ENCODE peak calls at places on chromosomes 2 and 18, in eight cellular contexts. I is NT2/D1, Y is K562, N is NCI-H1105, S is AG09309, T is fibroblast of villous mesenchyme, M is coronary artery, R is T follicular helper cell. Z is an unnamed sample.
A peak's percentile ranks its signal among the peaks of the same experiment; 100 is the strongest.

GRCh38 chr2:64327510-64328414 is 126.2 kb upstream of the LGALSL start:
- DNase-seq in R (peak; percentile 20), Y (no peak), N (peak; percentile 19), I (no peak), T (peak; percentile 27), M (no peak), S (no peak), Z (peak; percentile 42)

GRCh38 chr2:222518570-222519381 is 94.4 kb downstream of the SGPP2 start:
- DNase-seq in S (peak; percentile 41), M (no peak), N (no peak), R (no peak), Y (no peak), I (peak; percentile 27), T (peak; percentile 26), Z (no peak)

GRCh38 chr2:20551231-20551944 is 99.5 kb downstream of the HS1BP3 start:
- DNase-seq in S (no peak), N (no peak), I (no peak), Y (no peak), T (no peak), R (no peak), M (no peak), Z (no peak)

GRCh38 chr18:31241900-31242409 is 76.0 kb upstream of the DSG1 start:
- DNase-seq in T (no peak), R (no peak), Y (peak; percentile 36), I (no peak), M (no peak), N (no peak), S (no peak), Z (no peak)

GRCh38 chr2:172395503-172395902 is 31.9 kb upstream of the ITGA6 start:
- DNase-seq in S (no peak), M (no peak), R (no peak), Y (no peak), N (no peak), I (no peak), T (no peak), Z (no peak)

GRCh38 chr2:227862227-227862740 is 9.1 kb upstream of the DAW1 start:
- DNase-seq in R (no peak), N (peak; percentile 15), Y (peak; percentile 17), M (no peak), T (peak; percentile 75), I (peak; percentile 59), S (no peak), Z (peak; percentile 6)

GRCh38 chr2:207975910-207976309 is 49.4 kb downstream of the PLEKHM3 start:
- DNase-seq in Y (no peak), M (no peak), T (no peak), R (no peak), S (no peak), N (no peak), I (no peak), Z (no peak)

GRCh38 chr2:234841321-234842015 is 110.3 kb upstream of the SH3BP4 start:
- DNase-seq in Y (no peak), S (no peak), N (no peak), R (no peak), M (no peak), T (no peak), I (no peak), Z (no peak)

GRCh38 chr2:158969717-158970521 is 1.5 kb downstream of the TANC1 start:
- DNase-seq in R (no peak), Y (no peak), N (no peak), M (peak; percentile 81), S (no peak), T (peak; percentile 76), I (no peak), Z (no peak)

GRCh38 chr2:240395896-240396622 is 39.4 kb upstream of the GPC1 start:
- DNase-seq in T (no peak), I (no peak), M (peak; percentile 65), S (no peak), Y (no peak), N (no peak), R (no peak), Z (no peak)

GRCh38 chr2:199315299-199316179 is 142.2 kb downstream of the SATB2 start:
- DNase-seq in R (no peak), Y (peak; percentile 24), S (peak; percentile 16), N (no peak), I (peak; percentile 48), T (peak; percentile 19), M (no peak), Z (no peak)

GRCh38 chr2:241810304-241811208 is 1.6 kb downstream of the NEU4 start:
- DNase-seq in Y (no peak), I (no peak), T (no peak), R (no peak), S (no peak), N (no peak), M (peak; percentile 45), Z (no peak)

GRCh38 chr2:73235315-73236028 is 1.4 kb downstream of the CCT7 start:
- DNase-seq in T (no peak), S (no peak), N (no peak), M (no peak), Y (no peak), R (no peak), I (no peak), Z (no peak)

GRCh38 chr2:5933669-5934068 is 241.5 kb downstream of the SOX11 start:
- DNase-seq in M (no peak), S (no peak), T (no peak), N (no peak), Y (no peak), I (no peak), R (no peak), Z (no peak)

GRCh38 chr2:160756481-160756880 is 262.9 kb upstream of the RBMS1 start:
- DNase-seq in N (no peak), R (no peak), T (no peak), S (no peak), Y (no peak), M (no peak), I (no peak), Z (no peak)

GRCh38 chr2:74835831-74836674 is 2.1 kb downstream of the HK2 start:
- DNase-seq in S (no peak), T (peak; percentile 68), I (peak; percentile 68), Y (peak; percentile 65), R (no peak), M (no peak), N (peak; percentile 57), Z (no peak)

GRCh38 chr18:23337599-23338444 is 115.3 kb upstream of the RIOK3 start:
- DNase-seq in N (peak; percentile 74), Y (no peak), S (no peak), R (no peak), T (no peak), M (no peak), I (no peak), Z (no peak)

GRCh38 chr2:53173698-53174455 is 593.7 kb upstream of the CHAC2 start:
- DNase-seq in M (no peak), I (no peak), Y (no peak), R (no peak), T (no peak), N (no peak), S (no peak), Z (no peak)

GRCh38 chr18:41323044-41323443 is 632.0 kb upstream of the PIK3C3 start:
- DNase-seq in Y (no peak), N (no peak), T (peak; percentile 6), S (no peak), R (no peak), M (no peak), I (no peak), Z (no peak)

GRCh38 chr18:2536493-2536892 is 34.8 kb downstream of the METTL4 start:
- DNase-seq in R (no peak), N (no peak), M (no peak), S (peak; percentile 67), Y (no peak), I (no peak), T (peak; percentile 86), Z (no peak)

GRCh38 chr2:68646303-68646702 is 2.9 kb downstream of the PROKR1 start:
- DNase-seq in R (no peak), Y (no peak), N (no peak), S (no peak), T (no peak), M (no peak), I (no peak), Z (no peak)

GRCh38 chr18:76803814-76804213 is 18.5 kb upstream of the ZNF236 start:
- DNase-seq in M (peak; percentile 76), N (peak; percentile 71), T (peak; percentile 61), S (no peak), I (no peak), R (peak; percentile 51), Y (peak; percentile 64), Z (peak; percentile 59)

GRCh38 chr2:14621874-14622273 is 10.6 kb upstream of the LRATD1 start:
- DNase-seq in T (no peak), S (no peak), I (no peak), N (no peak), Y (no peak), M (no peak), R (no peak), Z (no peak)

GRCh38 chr2:160210599-160211138 is 10.6 kb upstream of the ITGB6 start:
- DNase-seq in R (peak; percentile 49), T (peak; percentile 34), S (no peak), M (no peak), Y (peak; percentile 70), N (no peak), I (peak; percentile 49), Z (peak; percentile 49)

GRCh38 chr2:27303093-27304025 is 4.9 kb downstream of the UCN start:
- DNase-seq in T (peak; percentile 82), M (no peak), R (peak; percentile 36), I (peak; percentile 65), Y (peak; percentile 80), S (no peak), N (peak; percentile 48), Z (no peak)

GRCh38 chr2:20118051-20118450 is 66.6 kb upstream of the LAPTM4A start:
- DNase-seq in I (no peak), Y (no peak), S (no peak), M (no peak), R (no peak), T (no peak), N (no peak), Z (no peak)

GRCh38 chr2:9952286-9952737 is 819 bp downstream of the GRHL1 start:
- DNase-seq in M (no peak), R (no peak), Y (no peak), T (no peak), S (no peak), N (no peak), I (no peak), Z (no peak)

GRCh38 chr2:54456526-54457325 is 599 bp downstream of the SPTBN1 start:
- DNase-seq in S (no peak), M (no peak), T (peak; percentile 46), I (no peak), R (no peak), N (peak; percentile 37), Y (peak; percentile 17), Z (no peak)

GRCh38 chr2:56807861-56808260 is 624.1 kb downstream of the CCDC85A start:
- DNase-seq in I (no peak), R (no peak), S (no peak), M (no peak), N (no peak), T (no peak), Y (no peak), Z (no peak)

GRCh38 chr2:134679740-134680139 is 39.1 kb downstream of the TMEM163 start:
- DNase-seq in N (no peak), R (no peak), I (no peak), Y (peak; percentile 23), S (no peak), T (no peak), M (no peak), Z (peak; percentile 42)

GRCh38 chr2:26246818-26247217 is 2.1 kb downstream of the HADHB start:
- DNase-seq in I (no peak), S (peak; percentile 80), T (peak; percentile 29), R (peak; percentile 3), N (no peak), Y (peak; percentile 36), M (no peak), Z (no peak)

GRCh38 chr18:26480897-26481795 is 67.2 kb downstream of the KCTD1 start:
- DNase-seq in R (no peak), I (no peak), N (no peak), T (peak; percentile 88), S (peak; percentile 93), Y (no peak), M (no peak), Z (no peak)

GRCh38 chr2:138155304-138155703 is 191.0 kb downstream of the HNMT start:
- DNase-seq in N (no peak), R (no peak), Y (no peak), T (no peak), M (no peak), I (no peak), S (no peak), Z (no peak)

GRCh38 chr2:124323321-124323720 is 298.2 kb downstream of the CNTNAP5 start:
- DNase-seq in S (no peak), T (peak; percentile 4), N (no peak), R (no peak), Y (no peak), M (no peak), I (no peak), Z (no peak)